ENCODE peak calls at places on chromosome 13, in seven cellular contexts. G, M, Y, E, C, J and F are unnamed samples.

GRCh38 chr13:78258304-78258703 is 339.7 kb upstream of the EDNRB start:
- DNase-seq in G (no peak), M (no peak), Y (no peak), E (no peak), C (no peak), J (no peak), F (no peak)

GRCh38 chr13:27496006-27496405 is 45.6 kb upstream of the MTIF3 start:
- DNase-seq in G (no peak), M (no peak), Y (no peak), E (no peak), C (no peak), J (no peak), F (no peak)

GRCh38 chr13:40895715-40896184 is 106.3 kb downstream of the SLC25A15 start:
- DNase-seq in G (no peak), M (no peak), Y (no peak), E (peak), C (no peak), J (no peak), F (no peak)

GRCh38 chr13:99916366-99917103 is 55.0 kb downstream of the ZIC5 start:
- DNase-seq in G (no peak), M (peak), Y (no peak), E (peak), C (no peak), J (peak), F (no peak)

GRCh38 chr13:114019367-114019766 is 45.5 kb upstream of the C13orf46 start:
- DNase-seq in G (no peak), M (peak), Y (peak), E (no peak), C (peak), J (no peak), F (peak)

GRCh38 chr13:41370736-41371135 is 59.7 kb downstream of the NAA16 start:
- DNase-seq in G (no peak), M (peak), Y (no peak), E (no peak), C (no peak), J (no peak), F (no peak)

GRCh38 chr13:41008349-41008980 is 10.7 kb downstream of the ELF1 start:
- DNase-seq in G (no peak), M (peak), Y (no peak), E (no peak), C (no peak), J (peak), F (no peak)

GRCh38 chr13:45108716-45109706 is 11.3 kb upstream of the GTF2F2 start:
- DNase-seq in G (no peak), M (peak), Y (peak), E (no peak), C (no peak), J (peak), F (no peak)

GRCh38 chr13:36778083-36778671 is 40.8 kb upstream of the RFXAP start:
- DNase-seq in G (no peak), M (peak), Y (peak), E (no peak), C (no peak), J (peak), F (no peak)

GRCh38 chr13:25473864-25474263 is 102.1 kb downstream of the ATP8A2 start:
- DNase-seq in G (no peak), M (no peak), Y (no peak), E (no peak), C (no peak), J (no peak), F (no peak)

GRCh38 chr13:106178816-106179215 is 356.6 kb downstream of the EFNB2 start:
- DNase-seq in G (no peak), M (no peak), Y (no peak), E (no peak), C (no peak), J (no peak), F (no peak)